ENCODE peak calls at places on chromosomes 11 and 22, in nine cellular contexts. D is neural progenitor cell, T is left lung, P is cardiac muscle cell, W is HCT116, K is MM.1S, N is IMR-90, B is body of pancreas, H is pancreas. Y is an unnamed sample. For H3K4me1, the result is how much of the 10 kb centered on the place peaks cover.

GRCh38 chr11:84905411-84905810 is 721.7 kb downstream of the DLG2 start:
- DNase-seq in T (no peak), D (no peak), H (no peak), P (no peak), B (no peak), W (no peak), K (no peak), N (peak), Y (no peak)

GRCh38 chr22:31719850-31720471 is 30.0 kb downstream of the PRR14L start:
- DNase-seq in T (no peak), B (no peak), P (no peak), D (no peak), N (no peak), H (no peak), K (no peak), W (no peak), Y (no peak)

GRCh38 chr22:49450521-49450920 is 377.2 kb downstream of the BRD1 start:
- DNase-seq in N (no peak), H (no peak), K (no peak), P (no peak), B (no peak), W (no peak), T (no peak), D (peak), Y (no peak)

GRCh38 chr11:118434553-118435232 is 1.6 kb upstream of the KMT2A start:
- DNase-seq in D (peak), B (peak), W (no peak), H (peak), K (peak), N (peak), T (peak), P (peak), Y (peak)

GRCh38 chr11:15163136-15163535 is 48.4 kb downstream of the INSC start:
- DNase-seq in W (no peak), H (no peak), D (no peak), T (no peak), B (no peak), P (no peak), K (no peak), N (no peak), Y (no peak)

GRCh38 chr11:10038916-10039315 is 255.1 kb downstream of the SBF2 start:
- DNase-seq in H (no peak), N (peak), W (no peak), B (no peak), D (no peak), T (no peak), K (no peak), P (peak), Y (no peak)

GRCh38 chr11:57481915-57482781 is 21.8 kb downstream of the RTN4RL2 start:
- DNase-seq in B (no peak), P (no peak), T (no peak), N (no peak), K (no peak), D (no peak), H (no peak), W (no peak), Y (no peak)

GRCh38 chr11:116960916-116961315 is 123.5 kb upstream of the APOA1 start:
- DNase-seq in K (no peak), H (no peak), W (peak), P (peak), B (no peak), D (peak), N (peak), T (no peak), Y (no peak)

GRCh38 chr11:119835804-119836203 is 106.8 kb upstream of the NECTIN1 start:
- DNase-seq in D (no peak), N (no peak), P (no peak), K (no peak), B (no peak), W (no peak), T (no peak), H (no peak), Y (no peak)

GRCh38 chr11:107385361-107385982 is 72.2 kb downstream of the CWF19L2 start:
- DNase-seq in H (no peak), P (peak), N (peak), K (no peak), W (peak), D (no peak), T (no peak), B (no peak), Y (no peak)

GRCh38 chr11:1837171-1838076 is 1.4 kb upstream of the TNNI2 start:
- DNase-seq in B (peak), N (peak), W (no peak), T (peak), P (peak), H (peak), D (peak), K (peak), Y (peak)

GRCh38 chr11:121648306-121648705 is 195.5 kb upstream of the SORL1-AS1 start:
- DNase-seq in D (no peak), W (no peak), H (no peak), N (no peak), T (no peak), P (no peak), B (no peak), K (no peak), Y (no peak)

GRCh38 chr22:30009478-30009877 is 70.8 kb upstream of the HORMAD2 start:
- DNase-seq in H (no peak), W (no peak), P (no peak), B (no peak), D (no peak), K (no peak), N (no peak), T (no peak), Y (no peak)

GRCh38 chr11:11351042-11351586 is 1.9 kb downstream of the CSNK2A3 start:
- DNase-seq in B (no peak), H (no peak), K (no peak), N (no peak), P (peak), W (no peak), D (no peak), T (no peak), Y (no peak)

GRCh38 chr11:19714387-19715363 is 2.0 kb downstream of the NAV2 start:
- DNase-seq in K (no peak), W (no peak), B (no peak), H (no peak), P (peak), T (no peak), N (peak), D (peak), Y (peak)

GRCh38 chr22:35299217-35299716 is 427 bp upstream of the TOM1 start:
- DNase-seq in N (no peak), W (no peak), H (no peak), T (no peak), D (no peak), B (no peak), P (peak), K (peak), Y (no peak)

GRCh38 chr11:61851900-61852295 is 23.8 kb downstream of the FADS2 start:
- DNase-seq in P (no peak), H (no peak), N (no peak), W (no peak), B (no peak), D (no peak), K (no peak), T (no peak), Y (no peak)

GRCh38 chr11:113587318-113587739 is 112.1 kb upstream of the DRD2 start:
- DNase-seq in T (no peak), D (no peak), B (no peak), K (no peak), P (peak), W (no peak), H (no peak), N (peak), Y (no peak)

GRCh38 chr11:29606596-29606995 is 410.2 kb downstream of the KCNA4 start:
- DNase-seq in T (no peak), H (no peak), P (no peak), D (no peak), B (no peak), W (no peak), K (no peak), N (no peak), Y (no peak)

GRCh38 chr22:44351685-44352377 is 39.1 kb upstream of the SHISAL1 start:
- DNase-seq in N (peak), B (no peak), T (no peak), D (peak), K (no peak), H (no peak), W (no peak), P (peak), Y (no peak)

GRCh38 chr11:119263352-119263940 is 53.5 kb downstream of the MCAM start:
- DNase-seq in P (peak), D (no peak), B (no peak), N (peak), T (no peak), H (no peak), W (no peak), K (peak), Y (no peak)

GRCh38 chr11:87307101-87307500 is 269.4 kb downstream of the TMEM135 start:
- DNase-seq in B (no peak), N (no peak), W (no peak), T (no peak), H (no peak), K (no peak), D (no peak), P (peak), Y (no peak)

GRCh38 chr11:37512156-37512780 is 914.2 kb upstream of the RAG2 start:
- DNase-seq in H (no peak), T (no peak), B (no peak), W (no peak), K (no peak), N (no peak), P (peak), D (no peak), Y (no peak)

GRCh38 chr11:58395581-58395980 is 11.1 kb downstream of the OR5B3 start:
- DNase-seq in D (no peak), T (no peak), K (no peak), N (peak), P (no peak), H (no peak), W (no peak), B (no peak), Y (no peak)

GRCh38 chr11:63858628-63859550 is 20.0 kb downstream of the MARK2 start:
- DNase-seq in T (peak), P (peak), N (peak), H (no peak), B (no peak), K (no peak), D (no peak), W (no peak), Y (peak)

GRCh38 chr11:93734427-93735222 is 6.7 kb downstream of the TAF1D start:
- DNase-seq in W (no peak), T (no peak), B (no peak), K (no peak), H (no peak), P (no peak), N (no peak), D (no peak), Y (no peak)

GRCh38 chr22:43015677-43016042 is 711 bp upstream of the PACSIN2 start:
- DNase-seq in H (no peak), D (no peak), W (no peak), K (no peak), P (no peak), B (no peak), T (no peak), N (no peak), Y (no peak)
- H3K4me1 ChIP-seq in H (under half), D (under half), W (under half), K (under half), P (under half), B (half or more), T (under half), N (under half), Y (under half)

DNA sequence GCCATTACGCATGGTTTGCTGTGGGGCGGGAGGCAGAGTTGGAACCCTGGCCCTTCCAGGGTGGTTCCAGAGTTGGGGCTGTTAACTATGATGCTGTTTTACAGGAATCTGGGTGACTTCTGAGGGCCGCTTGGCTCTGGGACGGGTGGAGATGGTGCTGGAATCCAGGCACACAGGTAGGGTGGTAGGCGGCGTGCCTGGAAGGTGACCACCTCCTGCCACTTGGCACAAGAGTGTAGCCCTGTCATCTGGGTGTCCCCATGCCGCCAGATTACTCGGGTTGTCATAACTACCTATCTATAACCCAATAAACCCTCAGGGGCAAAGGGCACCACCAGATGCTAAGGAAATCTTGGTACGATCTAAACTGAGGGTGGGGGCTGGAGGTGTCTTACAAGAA is 1.3 kb downstream of the CARS1 start:
- DNase-seq in W (no peak), N (no peak), B (no peak), D (no peak), P (no peak), K (no peak), T (no peak), H (no peak), Y (no peak)
- H3K4me3 ChIP-seq in W (peak), N (peak), B (no peak), D (peak), P (no peak), K (peak), T (peak), H (peak), Y (no peak)

GRCh38 chr11:69308531-69308930 is 14.6 kb downstream of the MYEOV start:
- DNase-seq in N (no peak), P (no peak), H (no peak), D (no peak), W (no peak), T (no peak), B (no peak), K (no peak), Y (peak)
- H3K4me1 ChIP-seq in N (under half), P (under half), H (under half), D (under half), W (under half), T (under half), B (under half), K (under half), Y (under half)

DNA sequence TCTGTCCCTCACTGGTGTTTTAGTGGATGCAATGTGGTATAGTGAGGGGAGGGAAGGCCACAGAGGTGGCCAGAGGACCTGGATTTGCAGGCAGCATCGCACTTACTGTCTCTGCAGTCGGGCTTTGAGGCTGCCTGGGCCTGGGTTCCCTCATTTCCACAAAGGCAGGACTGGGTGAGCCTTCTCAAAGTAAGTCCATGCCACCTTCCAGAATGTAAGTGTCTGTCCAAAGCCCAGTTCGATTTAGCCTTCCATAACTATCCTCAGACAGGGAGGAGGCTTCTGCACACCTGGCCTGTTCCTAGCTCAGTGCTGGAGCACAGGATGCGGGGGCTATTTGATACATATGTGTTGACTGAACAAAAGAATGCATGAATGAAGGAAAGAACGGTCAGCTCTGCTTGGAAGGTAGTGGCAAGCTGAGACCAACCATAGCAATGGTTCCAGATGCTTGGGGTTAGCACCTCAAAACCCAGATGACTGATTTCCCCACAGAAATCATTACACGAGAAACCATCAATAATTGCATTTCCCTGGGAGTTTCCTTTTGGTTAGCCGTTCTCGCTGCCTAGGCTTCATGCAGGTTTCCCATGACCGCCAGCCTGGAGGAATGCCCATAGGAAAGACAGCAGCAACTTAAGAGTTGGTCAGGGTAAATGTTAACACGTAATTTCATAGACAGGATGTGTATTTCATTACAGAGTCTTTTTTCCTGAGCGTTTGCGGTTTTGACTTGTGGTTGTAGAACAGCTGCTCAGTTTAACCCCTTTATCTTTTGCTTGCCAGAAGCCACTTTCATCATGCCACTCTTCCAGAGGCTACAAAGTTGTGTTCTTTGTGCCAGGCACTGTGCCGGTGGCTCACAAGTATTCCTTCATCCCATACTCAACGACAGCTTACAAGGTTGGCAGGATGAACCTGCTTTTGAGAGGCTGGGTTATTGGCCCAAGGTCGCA is 2.7 kb downstream of the IL17RA start:
- DNase-seq in D (no peak), H (no peak), P (peak), N (peak), B (no peak), K (peak), W (no peak), T (no peak), Y (no peak)
- H3K4me3 ChIP-seq in D (no peak), H (peak), P (no peak), N (no peak), B (no peak), K (peak), W (no peak), T (peak), Y (no peak)

GRCh38 chr22:39302431-39302960 is 16.9 kb downstream of the RPL3 start:
- DNase-seq in D (no peak), P (no peak), K (no peak), T (no peak), N (no peak), W (no peak), H (no peak), B (no peak), Y (no peak)
- H3K4me1 ChIP-seq in D (under half), P (under half), K (under half), T (under half), N (under half), W (under half), H (under half), B (under half), Y (half or more)